ENCODE peak calls at places on chromosomes 3 and 15, in five cellular contexts. V, A, T, L and Y are unnamed samples.

GRCh38 chr3:129033619-129034321 is 26.8 kb upstream of the GP9 start:
- DNase-seq in V (no peak), A (no peak), T (no peak), L (no peak), Y (no peak)

GRCh38 chr15:59587085-59587826 is 24.3 kb upstream of the GCNT3 start:
- DNase-seq in V (no peak), A (no peak), T (no peak), L (no peak), Y (no peak)

GRCh38 chr3:38479431-38480092 is 16.6 kb upstream of the EXOG start:
- DNase-seq in V (no peak), A (peak), T (no peak), L (no peak), Y (peak)

GRCh38 chr15:51335538-51335961 is 2.8 kb downstream of the CYP19A1 start:
- DNase-seq in V (no peak), A (peak), T (no peak), L (no peak), Y (no peak)

GRCh38 chr3:120029749-120030148 is 64.5 kb downstream of the GSK3B start:
- DNase-seq in V (no peak), A (no peak), T (no peak), L (no peak), Y (no peak)

GRCh38 chr3:99753268-99753975 is 64.2 kb upstream of the CMSS1 start:
- DNase-seq in V (no peak), A (peak), T (no peak), L (no peak), Y (no peak)

GRCh38 chr3:77055841-77056341 is 16.0 kb downstream of the ROBO2 start:
- DNase-seq in V (no peak), A (no peak), T (no peak), L (no peak), Y (no peak)

GRCh38 chr15:81166949-81167816 is 29.5 kb upstream of the IL16 start:
- DNase-seq in V (no peak), A (no peak), T (no peak), L (no peak), Y (no peak)

GRCh38 chr3:190105876-190106275 is 14.8 kb downstream of the P3H2 start:
- DNase-seq in V (no peak), A (no peak), T (no peak), L (no peak), Y (no peak)

GRCh38 chr3:188742755-188743549 is 428.8 kb upstream of the TPRG1 start:
- DNase-seq in V (no peak), A (no peak), T (no peak), L (no peak), Y (no peak)

GRCh38 chr3:42189746-42190145 is 76.2 kb downstream of the CCK start:
- DNase-seq in V (no peak), A (no peak), T (no peak), L (no peak), Y (no peak)

GRCh38 chr15:69034352-69034751 is 19.9 kb downstream of the NOX5 start:
- DNase-seq in V (no peak), A (no peak), T (no peak), L (no peak), Y (no peak)

GRCh38 chr3:71580636-71581215 is 2.8 kb downstream of the FOXP1 start:
- DNase-seq in V (no peak), A (no peak), T (no peak), L (no peak), Y (no peak)

GRCh38 chr3:149564079-149564478 is 89.6 kb downstream of the TM4SF4 start:
- DNase-seq in V (no peak), A (no peak), T (no peak), L (no peak), Y (no peak)

GRCh38 chr3:132592211-132592610 is 4.9 kb upstream of the ACKR4 start:
- DNase-seq in V (no peak), A (no peak), T (no peak), L (no peak), Y (no peak)

GRCh38 chr3:4823986-4824947 is 155.0 kb upstream of the BHLHE40 start:
- DNase-seq in V (no peak), A (no peak), T (no peak), L (no peak), Y (no peak)

GRCh38 chr15:74525328-74525727 is 15.7 kb upstream of the ARID3B start:
- DNase-seq in V (no peak), A (no peak), T (no peak), L (no peak), Y (no peak)

GRCh38 chr3:196519738-196520122 is 4.6 kb upstream of the SMCO1 start:
- DNase-seq in V (no peak), A (no peak), T (no peak), L (no peak), Y (no peak)

GRCh38 chr3:85567074-85567676 is 608.4 kb downstream of the CADM2 start:
- DNase-seq in V (no peak), A (peak), T (peak), L (no peak), Y (no peak)

GRCh38 chr15:78422571-78423340 is 15.3 kb upstream of the IREB2 start:
- DNase-seq in V (peak), A (peak), T (peak), L (peak), Y (peak)

GRCh38 chr3:126448893-126449180 is 26.9 kb downstream of the ZXDC start:
- DNase-seq in V (no peak), A (no peak), T (no peak), L (no peak), Y (no peak)

GRCh38 chr3:120489421-120489820 is 38.6 kb upstream of the FSTL1 start:
- DNase-seq in V (no peak), A (no peak), T (no peak), L (no peak), Y (no peak)

GRCh38 chr3:47366833-47367232 is 14.0 kb upstream of the PTPN23 start:
- DNase-seq in V (no peak), A (no peak), T (no peak), L (no peak), Y (no peak)

GRCh38 chr3:142596726-142597088 is 514 bp downstream of the PLS1 start:
- DNase-seq in V (no peak), A (no peak), T (no peak), L (no peak), Y (no peak)